ENCODE peak calls at places on chromosome 17, in nine cellular contexts. C is left lung, D is Caco-2, M is GM12864, L is fibroblast of lung, B is heart left ventricle, H is heart right ventricle, W is transverse colon, V is retinal pigment epithelial cell. K is an unnamed sample.

GRCh38 chr17:72687941-72688340 is 404.5 kb downstream of the SLC39A11 start:
- DNase-seq in C (no peak), D (no peak), M (no peak), L (no peak), B (no peak), H (no peak), W (no peak), V (no peak), K (no peak)

GRCh38 chr17:70791748-70792443 is 622.6 kb downstream of the KCNJ2 start:
- DNase-seq in C (no peak), D (no peak), M (no peak), L (no peak), B (no peak), H (no peak), W (no peak), V (no peak), K (no peak)

GRCh38 chr17:51119415-51120356 is 982 bp downstream of the SPAG9 start:
- DNase-seq in C (peak; percentile 88), D (peak; percentile 54), M (no peak), L (peak; percentile 68), B (no peak), H (peak; percentile 39), W (peak; percentile 54), V (no peak), K (no peak)

GRCh38 chr17:81397314-81398169 is 2.3 kb downstream of the BAHCC1 start:
- DNase-seq in C (no peak), D (peak; percentile 89), M (no peak), L (peak; percentile 75), B (no peak), H (no peak), W (peak; percentile 47), V (no peak), K (no peak)

GRCh38 chr17:1693339-1693738 is 8.7 kb upstream of the PRPF8 start:
- DNase-seq in C (no peak), D (no peak), M (no peak), L (no peak), B (no peak), H (no peak), W (no peak), V (no peak), K (no peak)

GRCh38 chr17:82848022-82848592 is 8.3 kb upstream of the ZNF750 start:
- DNase-seq in C (peak; percentile 89), D (no peak), M (no peak), L (peak; percentile 82), B (no peak), H (peak; percentile 50), W (peak; percentile 82), V (no peak), K (no peak)

GRCh38 chr17:82647593-82648164 is 565 bp downstream of the WDR45B start:
- DNase-seq in C (peak; percentile 88), D (peak; percentile 65), M (no peak), L (no peak), B (no peak), H (peak; percentile 50), W (peak; percentile 55), V (no peak), K (no peak)

GRCh38 chr17:51687887-51688286 is 427.5 kb downstream of the UTP18 start:
- DNase-seq in C (no peak), D (no peak), M (no peak), L (no peak), B (no peak), H (no peak), W (no peak), V (no peak), K (no peak)

GRCh38 chr17:13996758-13997157 is 72.5 kb upstream of the COX10 start:
- DNase-seq in C (no peak), D (no peak), M (no peak), L (no peak), B (no peak), H (no peak), W (no peak), V (no peak), K (no peak)

GRCh38 chr17:45270828-45271418 is 9.0 kb upstream of the SPATA32 start:
- DNase-seq in C (peak; percentile 85), D (peak; percentile 51), M (no peak), L (no peak), B (no peak), H (no peak), W (no peak), V (no peak), K (no peak)

GRCh38 chr17:82756166-82756565 is 4.3 kb downstream of the TBCD start:
- DNase-seq in C (no peak), D (no peak), M (no peak), L (no peak), B (no peak), H (no peak), W (no peak), V (no peak), K (no peak)

GRCh38 chr17:47987240-47987835 is 16.4 kb downstream of the CDK5RAP3 start:
- DNase-seq in C (no peak), D (no peak), M (no peak), L (no peak), B (peak; percentile 48), H (no peak), W (no peak), V (no peak), K (no peak)

GRCh38 chr17:9987779-9988585 is 82.9 kb upstream of the RCVRN start:
- DNase-seq in C (no peak), D (peak; percentile 27), M (no peak), L (peak; percentile 40), B (peak; percentile 58), H (peak; percentile 34), W (peak; percentile 21), V (no peak), K (no peak)

GRCh38 chr17:9446528-9446927 is 129.1 kb downstream of the STX8 start:
- DNase-seq in C (no peak), D (no peak), M (no peak), L (no peak), B (no peak), H (no peak), W (no peak), V (no peak), K (no peak)

GRCh38 chr17:44487170-44487569 is 16.0 kb downstream of the GPATCH8 start:
- DNase-seq in C (no peak), D (no peak), M (no peak), L (no peak), B (no peak), H (no peak), W (no peak), V (no peak), K (no peak)

GRCh38 chr17:65987988-65988387 is 203.9 kb downstream of the CEP112 start:
- DNase-seq in C (no peak), D (peak; percentile 59), M (peak; percentile 18), L (peak; percentile 57), B (no peak), H (no peak), W (peak; percentile 11), V (no peak), K (peak; percentile 6)

GRCh38 chr17:75024686-75025397 is 12.4 kb downstream of the MRPL58 start:
- DNase-seq in C (no peak), D (no peak), M (no peak), L (no peak), B (no peak), H (no peak), W (no peak), V (no peak), K (no peak)

GRCh38 chr17:79547586-79547985 is 63.3 kb downstream of the RBFOX3 start:
- DNase-seq in C (no peak), D (no peak), M (no peak), L (no peak), B (no peak), H (no peak), W (no peak), V (no peak), K (no peak)
- H3K4me3 ChIP-seq in C (no peak overlapping the region), D (no peak overlapping the region), M (no peak overlapping the region), L (no peak overlapping the region), B (no peak overlapping the region), H (no peak overlapping the region), W (no peak overlapping the region), V (no peak overlapping the region), K (no peak overlapping the region)

DNA sequence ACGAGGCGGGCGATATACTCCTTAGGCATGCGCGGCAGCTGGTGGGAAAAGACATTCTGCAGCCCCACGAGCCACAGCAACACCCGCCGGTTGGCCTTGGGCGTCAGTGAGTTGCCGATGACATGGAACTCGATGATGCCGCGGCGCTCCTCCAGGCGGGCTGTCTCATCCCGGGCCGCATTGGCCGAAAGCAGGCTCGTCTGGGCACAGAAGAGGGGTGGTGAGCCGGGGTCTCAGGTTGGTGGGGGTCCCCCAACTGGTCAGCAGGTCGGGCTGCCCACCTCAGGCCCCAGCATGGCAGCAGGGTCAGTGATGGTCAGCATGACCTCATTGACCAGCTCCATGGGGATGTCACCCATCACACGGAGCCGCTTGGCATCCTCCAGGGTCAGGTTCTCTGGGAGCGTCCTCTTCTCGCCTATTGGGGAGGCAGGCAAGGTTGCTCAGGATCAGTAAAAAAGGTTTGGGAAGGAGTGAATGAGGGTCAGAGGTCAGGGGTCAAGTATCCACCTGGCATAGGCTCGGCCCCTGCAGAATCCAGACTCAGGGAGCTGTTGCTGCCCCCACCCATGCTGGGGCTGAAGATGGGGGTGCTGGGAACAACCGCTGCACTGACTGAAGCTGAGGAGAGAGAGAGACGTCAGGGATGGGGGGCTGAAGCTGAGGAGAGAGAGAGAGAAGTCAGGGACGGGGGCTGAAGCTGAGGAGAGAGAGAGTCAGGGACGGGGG is 3.6 kb downstream of the KAT2A start:
- DNase-seq in C (peak; percentile 74), D (no peak), M (no peak), L (no peak), B (no peak), H (no peak), W (no peak), V (no peak), K (no peak)
- TF ChIP-seq CTCF in C (no peak), D (no peak), M (no peak), L (no peak), B (no peak), H (no peak), W (no peak), V (no peak), K (no peak)

GRCh38 chr17:41844971-41845370 is 7.3 kb downstream of the KLHL10 start:
- DNase-seq in C (no peak), D (no peak), M (no peak), L (no peak), B (no peak), H (no peak), W (no peak), V (no peak), K (no peak)

GRCh38 chr17:41849251-41849990 is 11.8 kb downstream of the KLHL10 start:
- DNase-seq in C (no peak), D (no peak), M (no peak), L (no peak), B (no peak), H (no peak), W (no peak), V (no peak), K (no peak)

DNA sequence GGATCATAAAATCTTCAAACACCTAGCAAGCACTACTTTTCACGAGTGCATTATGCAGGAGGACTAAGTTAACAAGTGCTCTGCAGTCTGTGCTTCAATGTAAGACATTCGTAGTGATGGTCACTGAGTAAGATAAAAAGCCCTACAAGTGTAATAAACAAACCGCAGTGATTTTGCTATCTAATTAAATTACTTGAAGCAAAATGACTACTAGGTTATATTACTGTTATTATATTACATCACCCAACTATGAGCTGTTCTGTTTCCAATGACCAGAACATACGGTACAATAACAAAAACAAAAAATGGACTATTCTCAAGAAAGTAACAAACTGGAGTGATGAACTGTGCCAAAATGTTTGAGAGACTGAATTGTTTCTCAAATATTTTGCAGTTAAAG is 11.2 kb downstream of the KLHL10 start:
- DNase-seq in C (no peak), D (no peak), M (no peak), L (peak; percentile 46), B (no peak), H (no peak), W (no peak), V (no peak), K (no peak)
- H3K4me3 ChIP-seq in C (no peak overlapping the region), D (no peak overlapping the region), M (no peak overlapping the region), L (no peak overlapping the region), B (no peak overlapping the region), H (no peak overlapping the region), W (no peak overlapping the region), V (no peak overlapping the region), K (no peak overlapping the region)

GRCh38 chr17:57597531-57598453 is 147.3 kb downstream of the CCDC182 start:
- DNase-seq in C (no peak), D (peak; percentile 76), M (no peak), L (peak; percentile 89), B (peak; percentile 80), H (peak; percentile 57), W (peak; percentile 73), V (no peak), K (peak; percentile 18)
- TF ChIP-seq CTCF in C (peak; percentile 77), D (peak; percentile 90), M (peak; percentile 75), L (peak; percentile 97), B (peak; percentile 81), H (peak; percentile 87), W (peak; percentile 83), V (peak; percentile 95), K (peak; percentile 98)

K was measured in epithelial cell of proximal tubule.